ENCODE peak calls at places on chromosomes 12 and 14, in seven cellular contexts. One of them, this sample, is unnamed.

GRCh38 chr14:103332143-103332919 is 1.7 kb upstream of the EIF5 start:
- DNase-seq in omental fat pad: no peak
- DNase-seq in aorta: no peak
- DNase-seq in HCEC 1CT: no peak
- DNase-seq in GM23248: no peak
- DNase-seq in stimulated activated CD4-positive, alpha-beta T cell treated with anti-CD3 and anti-CD28 coated beads, TNF-alpha, amount 100 ng/mL, for 24 hours: no peak
- DNase-seq in CD4-positive, alpha-beta T cell: no peak
- DNase-seq in this sample: no peak

GRCh38 chr14:68146812-68147211 is 327.2 kb downstream of the RAD51B start:
- DNase-seq in omental fat pad: no peak
- DNase-seq in aorta: no peak
- DNase-seq in HCEC 1CT: peak
- DNase-seq in GM23248: peak
- DNase-seq in stimulated activated CD4-positive, alpha-beta T cell treated with anti-CD3 and anti-CD28 coated beads, TNF-alpha, amount 100 ng/mL, for 24 hours: no peak
- DNase-seq in CD4-positive, alpha-beta T cell: no peak
- DNase-seq in this sample: no peak

GRCh38 chr14:51783765-51784164 is 76.6 kb upstream of the GNG2 start:
- DNase-seq in omental fat pad: no peak
- DNase-seq in aorta: no peak
- DNase-seq in HCEC 1CT: peak
- DNase-seq in GM23248: peak
- DNase-seq in stimulated activated CD4-positive, alpha-beta T cell treated with anti-CD3 and anti-CD28 coated beads, TNF-alpha, amount 100 ng/mL, for 24 hours: no peak
- DNase-seq in CD4-positive, alpha-beta T cell: no peak
- DNase-seq in this sample: no peak

GRCh38 chr12:92363295-92364146 is 217.9 kb upstream of the BTG1 start:
- DNase-seq in omental fat pad: no peak
- DNase-seq in aorta: peak
- DNase-seq in HCEC 1CT: no peak
- DNase-seq in GM23248: peak
- DNase-seq in stimulated activated CD4-positive, alpha-beta T cell treated with anti-CD3 and anti-CD28 coated beads, TNF-alpha, amount 100 ng/mL, for 24 hours: no peak
- DNase-seq in CD4-positive, alpha-beta T cell: peak
- DNase-seq in this sample: no peak

GRCh38 chr12:88870000-88870737 is 289.9 kb upstream of the KITLG start:
- DNase-seq in omental fat pad: no peak
- DNase-seq in aorta: no peak
- DNase-seq in HCEC 1CT: peak
- DNase-seq in GM23248: no peak
- DNase-seq in stimulated activated CD4-positive, alpha-beta T cell treated with anti-CD3 and anti-CD28 coated beads, TNF-alpha, amount 100 ng/mL, for 24 hours: no peak
- DNase-seq in CD4-positive, alpha-beta T cell: no peak
- DNase-seq in this sample: no peak

GRCh38 chr14:74611672-74612345 is at the start of gene LTBP2:
- DNase-seq in omental fat pad: no peak
- DNase-seq in aorta: peak
- DNase-seq in HCEC 1CT: peak
- DNase-seq in GM23248: peak
- DNase-seq in stimulated activated CD4-positive, alpha-beta T cell treated with anti-CD3 and anti-CD28 coated beads, TNF-alpha, amount 100 ng/mL, for 24 hours: no peak
- DNase-seq in CD4-positive, alpha-beta T cell: peak
- DNase-seq in this sample: no peak

GRCh38 chr12:55842681-55843429 is at the start of gene MMP19:
- DNase-seq in omental fat pad: peak
- DNase-seq in aorta: no peak
- DNase-seq in HCEC 1CT: peak
- DNase-seq in GM23248: peak
- DNase-seq in stimulated activated CD4-positive, alpha-beta T cell treated with anti-CD3 and anti-CD28 coated beads, TNF-alpha, amount 100 ng/mL, for 24 hours: no peak
- DNase-seq in CD4-positive, alpha-beta T cell: no peak
- DNase-seq in this sample: no peak

GRCh38 chr12:31849090-31849687 is 110.0 kb upstream of the RESF1 start:
- DNase-seq in omental fat pad: no peak
- DNase-seq in aorta: no peak
- DNase-seq in HCEC 1CT: peak
- DNase-seq in GM23248: no peak
- DNase-seq in stimulated activated CD4-positive, alpha-beta T cell treated with anti-CD3 and anti-CD28 coated beads, TNF-alpha, amount 100 ng/mL, for 24 hours: no peak
- DNase-seq in CD4-positive, alpha-beta T cell: no peak
- DNase-seq in this sample: no peak

GRCh38 chr12:67681145-67681778 is 32.7 kb downstream of the DYRK2 start:
- DNase-seq in omental fat pad: no peak
- DNase-seq in aorta: no peak
- DNase-seq in HCEC 1CT: peak
- DNase-seq in GM23248: peak
- DNase-seq in stimulated activated CD4-positive, alpha-beta T cell treated with anti-CD3 and anti-CD28 coated beads, TNF-alpha, amount 100 ng/mL, for 24 hours: no peak
- DNase-seq in CD4-positive, alpha-beta T cell: no peak
- DNase-seq in this sample: no peak

GRCh38 chr14:95494456-95494855 is 22.0 kb downstream of the SYNE3 start:
- DNase-seq in omental fat pad: no peak
- DNase-seq in aorta: no peak
- DNase-seq in HCEC 1CT: no peak
- DNase-seq in GM23248: no peak
- DNase-seq in stimulated activated CD4-positive, alpha-beta T cell treated with anti-CD3 and anti-CD28 coated beads, TNF-alpha, amount 100 ng/mL, for 24 hours: no peak
- DNase-seq in CD4-positive, alpha-beta T cell: no peak
- DNase-seq in this sample: no peak

GRCh38 chr14:81023095-81023710 is 67.8 kb downstream of the TSHR start:
- DNase-seq in omental fat pad: no peak
- DNase-seq in aorta: no peak
- DNase-seq in HCEC 1CT: no peak
- DNase-seq in GM23248: no peak
- DNase-seq in stimulated activated CD4-positive, alpha-beta T cell treated with anti-CD3 and anti-CD28 coated beads, TNF-alpha, amount 100 ng/mL, for 24 hours: no peak
- DNase-seq in CD4-positive, alpha-beta T cell: no peak
- DNase-seq in this sample: no peak

GRCh38 chr12:116346751-116347150 is 69.3 kb upstream of the MED13L start:
- DNase-seq in omental fat pad: no peak
- DNase-seq in aorta: peak
- DNase-seq in HCEC 1CT: peak
- DNase-seq in GM23248: peak
- DNase-seq in stimulated activated CD4-positive, alpha-beta T cell treated with anti-CD3 and anti-CD28 coated beads, TNF-alpha, amount 100 ng/mL, for 24 hours: no peak
- DNase-seq in CD4-positive, alpha-beta T cell: no peak
- DNase-seq in this sample: no peak

GRCh38 chr12:22282283-22282682 is 52.2 kb downstream of the ST8SIA1 start:
- DNase-seq in omental fat pad: no peak
- DNase-seq in aorta: no peak
- DNase-seq in HCEC 1CT: peak
- DNase-seq in GM23248: peak
- DNase-seq in stimulated activated CD4-positive, alpha-beta T cell treated with anti-CD3 and anti-CD28 coated beads, TNF-alpha, amount 100 ng/mL, for 24 hours: no peak
- DNase-seq in CD4-positive, alpha-beta T cell: no peak
- DNase-seq in this sample: no peak

GRCh38 chr14:92022036-92022435 is 17.8 kb downstream of the TRIP11 start:
- DNase-seq in omental fat pad: no peak
- DNase-seq in aorta: no peak
- DNase-seq in HCEC 1CT: no peak
- DNase-seq in GM23248: no peak
- DNase-seq in stimulated activated CD4-positive, alpha-beta T cell treated with anti-CD3 and anti-CD28 coated beads, TNF-alpha, amount 100 ng/mL, for 24 hours: no peak
- DNase-seq in CD4-positive, alpha-beta T cell: no peak
- DNase-seq in this sample: no peak

GRCh38 chr12:42916143-42916542 is 326.6 kb upstream of the PRICKLE1 start:
- DNase-seq in omental fat pad: no peak
- DNase-seq in aorta: no peak
- DNase-seq in HCEC 1CT: no peak
- DNase-seq in GM23248: no peak
- DNase-seq in stimulated activated CD4-positive, alpha-beta T cell treated with anti-CD3 and anti-CD28 coated beads, TNF-alpha, amount 100 ng/mL, for 24 hours: no peak
- DNase-seq in CD4-positive, alpha-beta T cell: no peak
- DNase-seq in this sample: no peak

GRCh38 chr12:69898236-69898635 is 73.2 kb downstream of the MYRFL start:
- DNase-seq in omental fat pad: no peak
- DNase-seq in aorta: no peak
- DNase-seq in HCEC 1CT: peak
- DNase-seq in GM23248: peak
- DNase-seq in stimulated activated CD4-positive, alpha-beta T cell treated with anti-CD3 and anti-CD28 coated beads, TNF-alpha, amount 100 ng/mL, for 24 hours: no peak
- DNase-seq in CD4-positive, alpha-beta T cell: no peak
- DNase-seq in this sample: no peak

GRCh38 chr12:98894412-98895085 is 249.5 kb downstream of the APAF1 start:
- DNase-seq in omental fat pad: no peak
- DNase-seq in aorta: no peak
- DNase-seq in HCEC 1CT: no peak
- DNase-seq in GM23248: peak
- DNase-seq in stimulated activated CD4-positive, alpha-beta T cell treated with anti-CD3 and anti-CD28 coated beads, TNF-alpha, amount 100 ng/mL, for 24 hours: no peak
- DNase-seq in CD4-positive, alpha-beta T cell: no peak
- DNase-seq in this sample: no peak

GRCh38 chr12:47095446-47096236 is 15.9 kb upstream of the AMIGO2 start:
- DNase-seq in omental fat pad: no peak
- DNase-seq in aorta: no peak
- DNase-seq in HCEC 1CT: peak
- DNase-seq in GM23248: peak
- DNase-seq in stimulated activated CD4-positive, alpha-beta T cell treated with anti-CD3 and anti-CD28 coated beads, TNF-alpha, amount 100 ng/mL, for 24 hours: no peak
- DNase-seq in CD4-positive, alpha-beta T cell: no peak
- DNase-seq in this sample: no peak

GRCh38 chr14:31945074-31945613 is 132.0 kb upstream of the ARHGAP5 start:
- DNase-seq in omental fat pad: no peak
- DNase-seq in aorta: no peak
- DNase-seq in HCEC 1CT: no peak
- DNase-seq in GM23248: no peak
- DNase-seq in stimulated activated CD4-positive, alpha-beta T cell treated with anti-CD3 and anti-CD28 coated beads, TNF-alpha, amount 100 ng/mL, for 24 hours: no peak
- DNase-seq in CD4-positive, alpha-beta T cell: no peak
- DNase-seq in this sample: no peak

GRCh38 chr14:23430733-23431105 is 4.7 kb downstream of the MYH7 start:
- DNase-seq in omental fat pad: no peak
- DNase-seq in aorta: no peak
- DNase-seq in HCEC 1CT: no peak
- DNase-seq in GM23248: peak
- DNase-seq in stimulated activated CD4-positive, alpha-beta T cell treated with anti-CD3 and anti-CD28 coated beads, TNF-alpha, amount 100 ng/mL, for 24 hours: no peak
- DNase-seq in CD4-positive, alpha-beta T cell: no peak
- DNase-seq in this sample: no peak

GRCh38 chr12:97941686-97942354 is 479.2 kb downstream of the RMST start:
- DNase-seq in omental fat pad: no peak
- DNase-seq in aorta: no peak
- DNase-seq in HCEC 1CT: no peak
- DNase-seq in GM23248: no peak
- DNase-seq in stimulated activated CD4-positive, alpha-beta T cell treated with anti-CD3 and anti-CD28 coated beads, TNF-alpha, amount 100 ng/mL, for 24 hours: no peak
- DNase-seq in CD4-positive, alpha-beta T cell: no peak
- DNase-seq in this sample: no peak

GRCh38 chr12:38163442-38163801 is 153.2 kb upstream of the ALG10B start:
- DNase-seq in omental fat pad: no peak
- DNase-seq in aorta: no peak
- DNase-seq in HCEC 1CT: no peak
- DNase-seq in GM23248: no peak
- DNase-seq in stimulated activated CD4-positive, alpha-beta T cell treated with anti-CD3 and anti-CD28 coated beads, TNF-alpha, amount 100 ng/mL, for 24 hours: no peak
- DNase-seq in CD4-positive, alpha-beta T cell: no peak
- DNase-seq in this sample: no peak

GRCh38 chr12:41497362-41497761 is 309.2 kb downstream of the PDZRN4 start:
- DNase-seq in omental fat pad: no peak
- DNase-seq in aorta: no peak
- DNase-seq in HCEC 1CT: no peak
- DNase-seq in GM23248: peak
- DNase-seq in stimulated activated CD4-positive, alpha-beta T cell treated with anti-CD3 and anti-CD28 coated beads, TNF-alpha, amount 100 ng/mL, for 24 hours: no peak
- DNase-seq in CD4-positive, alpha-beta T cell: no peak
- DNase-seq in this sample: no peak

GRCh38 chr12:96510306-96510764 is 21.0 kb downstream of the CFAP54 start:
- DNase-seq in omental fat pad: no peak
- DNase-seq in aorta: peak
- DNase-seq in HCEC 1CT: no peak
- DNase-seq in GM23248: peak
- DNase-seq in stimulated activated CD4-positive, alpha-beta T cell treated with anti-CD3 and anti-CD28 coated beads, TNF-alpha, amount 100 ng/mL, for 24 hours: no peak
- DNase-seq in CD4-positive, alpha-beta T cell: no peak
- DNase-seq in this sample: no peak